ENCODE peak calls at places on chromosomes 2 and 18, in seven cellular contexts. I is choroid plexus epithelial cell, B is NCI-H510A treated with DMSO at 0.1 percent for 48 hours, S is caudate nucleus, A is Right ventricle myocardium superior, O is T-helper 2 cell, E is NCI-H1436 treated with DMSO at 0.1 percent for 48 hours. X is an unnamed sample.
A peak's percentile ranks its signal among the peaks of the same experiment; 100 is the strongest.

GRCh38 chr2:127082974-127083373 is 24.0 kb downstream of the BIN1 start:
- DNase-seq in I (peak; percentile 66), A (no peak), O (no peak), B (no peak), E (no peak), S (no peak), X (peak; percentile 33)

GRCh38 chr2:127173073-127173472 is 47.0 kb downstream of the CYP27C1 start:
- DNase-seq in A (peak; percentile 57), O (no peak), I (peak; percentile 83), E (no peak), S (no peak), B (no peak), X (peak; percentile 94)

GRCh38 chr2:206471524-206472062 is 28.3 kb downstream of the ADAM23 start:
- DNase-seq in O (no peak), S (no peak), I (no peak), E (no peak), B (no peak), A (no peak), X (no peak)

GRCh38 chr2:128032092-128032491 is 4.2 kb upstream of the SAP130 start:
- DNase-seq in I (no peak), A (no peak), E (no peak), B (no peak), S (no peak), O (no peak), X (no peak)

GRCh38 chr18:9782073-9782857 is 74.2 kb downstream of the RAB31 start:
- DNase-seq in B (no peak), I (peak; percentile 94), A (no peak), E (no peak), S (no peak), O (no peak), X (peak; percentile 96)

GRCh38 chr2:653645-654425 is 23.4 kb downstream of the TMEM18 start:
- DNase-seq in O (no peak), E (no peak), S (no peak), A (no peak), B (no peak), I (no peak), X (no peak)

GRCh38 chr2:173288561-173288960 is 66.1 kb upstream of the CDCA7 start:
- DNase-seq in B (no peak), A (no peak), I (peak; percentile 55), O (no peak), E (no peak), S (no peak), X (peak; percentile 83)

GRCh38 chr2:112290098-112290497 is 14.7 kb downstream of the ZC3H6 start:
- DNase-seq in O (no peak), A (no peak), E (no peak), S (no peak), I (no peak), B (no peak), X (no peak)

GRCh38 chr2:144372484-144373195 is 147.3 kb downstream of the ZEB2 start:
- DNase-seq in A (no peak), B (no peak), E (no peak), S (no peak), I (no peak), O (no peak), X (no peak)

GRCh38 chr2:69997296-69998184 is 36.1 kb upstream of the ASPRV1 start:
- DNase-seq in E (no peak), B (no peak), A (peak; percentile 52), I (peak; percentile 11), O (no peak), S (no peak), X (no peak)

GRCh38 chr2:192025607-192026006 is 169.1 kb downstream of the TMEFF2 start:
- DNase-seq in A (no peak), I (no peak), B (no peak), S (no peak), O (no peak), E (no peak), X (no peak)

GRCh38 chr2:61787941-61788340 is 65.9 kb downstream of the FAM161A start:
- DNase-seq in A (no peak), I (no peak), S (no peak), B (no peak), E (no peak), O (no peak), X (no peak)

GRCh38 chr2:186733414-186733813 is 39.6 kb downstream of the FAM171B start:
- DNase-seq in B (no peak), O (no peak), S (peak; percentile 58), E (no peak), A (no peak), I (no peak), X (no peak)

GRCh38 chr2:219722276-219722883 is 95.0 kb downstream of the SLC4A3 start:
- DNase-seq in B (no peak), S (no peak), O (no peak), A (no peak), E (no peak), I (peak; percentile 36), X (peak; percentile 27)

GRCh38 chr2:100242891-100243670 is 79.2 kb downstream of the LONRF2 start:
- DNase-seq in A (peak; percentile 85), O (no peak), E (no peak), B (peak; percentile 22), S (peak; percentile 21), I (peak; percentile 74), X (peak; percentile 62)

GRCh38 chr2:237540823-237541222 is 25.6 kb upstream of the PRLH start:
- DNase-seq in A (peak; percentile 86), B (peak; percentile 34), E (peak; percentile 0), I (peak; percentile 76), O (no peak), S (no peak), X (peak; percentile 49)

GRCh38 chr2:10338242-10339188 is 35.8 kb downstream of the HPCAL1 start:
- DNase-seq in E (no peak), I (no peak), A (no peak), O (no peak), S (no peak), B (no peak), X (no peak)

GRCh38 chr2:231347081-231347480 is 48.4 kb upstream of the B3GNT7 start:
- DNase-seq in A (no peak), O (no peak), S (no peak), I (no peak), E (no peak), B (no peak), X (no peak)

X was measured in fibroblast of lung.